ENCODE peak calls at places on chromosomes 2 and 18, in five cellular contexts. S is HT1080, Y is AG08396, X is DMS 273 treated with DMSO at 0.1 percent for 48 hours, M is A549. G is an unnamed sample.
A peak's percentile ranks its signal among the peaks of the same experiment; 100 is the strongest.

GRCh38 chr2:230811508-230811907 is 53.2 kb upstream of the ITM2C start:
- DNase-seq in Y (no peak), X (no peak), M (no peak), S (no peak), G (no peak)

GRCh38 chr2:19228720-19229119 is 129.7 kb downstream of the OSR1 start:
- DNase-seq in X (peak; percentile 17), M (no peak), Y (no peak), S (no peak), G (no peak)

GRCh38 chr2:234414591-234414990 is 82.3 kb downstream of the ARL4C start:
- DNase-seq in S (no peak), X (no peak), Y (no peak), M (no peak), G (no peak)

GRCh38 chr2:232697807-232698110 is 628 bp downstream of the GIGYF2 start:
- DNase-seq in Y (no peak), S (no peak), M (no peak), X (no peak), G (no peak)

GRCh38 chr18:76573325-76574025 is 78.4 kb upstream of the ZNF516 start:
- DNase-seq in M (peak; percentile 25), S (peak; percentile 71), Y (peak; percentile 51), X (no peak), G (peak; percentile 79)

GRCh38 chr18:34929336-34929780 is 111.9 kb upstream of the MAPRE2 start:
- DNase-seq in M (peak; percentile 33), Y (peak; percentile 50), X (no peak), S (peak; percentile 81), G (peak; percentile 76)

GRCh38 chr18:44924750-44925534 is 244.3 kb downstream of the SETBP1 start:
- DNase-seq in X (no peak), Y (no peak), S (no peak), M (no peak), G (no peak)

GRCh38 chr2:228646061-228646460 is 464.6 kb upstream of the SPHKAP start:
- DNase-seq in Y (no peak), S (peak; percentile 9), X (no peak), M (no peak), G (peak; percentile 79)

GRCh38 chr2:45905643-45905969 is 254.1 kb downstream of the PRKCE start:
- DNase-seq in Y (no peak), S (no peak), X (no peak), M (no peak), G (no peak)

GRCh38 chr2:201733544-201733943 is 35.1 kb upstream of the MPP4 start:
- DNase-seq in X (no peak), M (no peak), Y (no peak), S (peak; percentile 37), G (no peak)

GRCh38 chr2:213274143-213274542 is 10.1 kb upstream of the SPAG16 start:
- DNase-seq in Y (no peak), X (no peak), S (no peak), M (no peak), G (no peak)